ENCODE peak calls at places on chromosomes 16 and 17, in four cellular contexts. I, G, V and O are unnamed samples.

GRCh38 chr17:69869667-69870066 is 205.4 kb upstream of the KCNJ16 start:
- DNase-seq in I (no peak), V (no peak), G (no peak), O (no peak)

GRCh38 chr16:47045459-47045858 is 72.0 kb upstream of the DNAJA2 start:
- DNase-seq in G (no peak), I (no peak), V (no peak), O (no peak)

GRCh38 chr16:67647111-67647651 is 2.2 kb downstream of the CARMIL2 start:
- DNase-seq in G (no peak), V (no peak), I (no peak), O (no peak)

GRCh38 chr16:22386976-22387375 is 12.6 kb upstream of the CDR2 start:
- DNase-seq in V (no peak), I (no peak), G (peak), O (peak)

GRCh38 chr17:45408611-45409421 is 23.9 kb downstream of the ARHGAP27 start:
- DNase-seq in I (no peak), V (no peak), G (no peak), O (no peak)

GRCh38 chr17:3659541-3660111 is 8.8 kb downstream of the TAX1BP3 start:
- DNase-seq in V (no peak), I (no peak), G (peak), O (peak)

GRCh38 chr17:4553669-4554068 is 1.5 kb downstream of the MYBBP1A start:
- DNase-seq in V (no peak), I (no peak), G (no peak), O (no peak)

GRCh38 chr17:82367724-82368524 is 3.6 kb upstream of the UTS2R start:
- DNase-seq in I (no peak), G (no peak), V (no peak), O (no peak)

GRCh38 chr17:46769531-46770438 is 48.7 kb downstream of the WNT3 start:
- DNase-seq in I (no peak), G (peak), V (no peak), O (peak)

GRCh38 chr16:71709231-71709781 is 15.2 kb downstream of the PHLPP2 start:
- DNase-seq in V (no peak), I (no peak), G (peak), O (peak)

GRCh38 chr17:68379692-68380677 is 77.3 kb downstream of the WIPI1 start:
- DNase-seq in I (no peak), G (no peak), V (no peak), O (no peak)

GRCh38 chr17:32865141-32865540 is 11.8 kb downstream of the MYO1D start:
- DNase-seq in V (no peak), I (no peak), G (no peak), O (no peak)

GRCh38 chr17:12282056-12282455 is 261.4 kb downstream of the MAP2K4 start:
- DNase-seq in G (peak), I (no peak), V (no peak), O (peak)

GRCh38 chr17:17706140-17707060 is 25.1 kb downstream of the RAI1 start:
- DNase-seq in G (no peak), I (no peak), V (no peak), O (no peak)

GRCh38 chr16:4048481-4048880 is 67.8 kb downstream of the ADCY9 start:
- DNase-seq in I (no peak), V (no peak), G (no peak), O (no peak)

GRCh38 chr16:805474-805873 is 4.9 kb upstream of the GNG13 start:
- DNase-seq in G (no peak), V (no peak), I (no peak), O (no peak)

GRCh38 chr17:68794636-68795503 is 160.3 kb downstream of the ABCA8 start:
- DNase-seq in I (no peak), G (peak), V (no peak), O (peak)

GRCh38 chr17:33939959-33940358 is 315.1 kb upstream of the CCL2 start:
- DNase-seq in G (no peak), I (no peak), V (no peak), O (no peak)

GRCh38 chr16:69542974-69543373 is 22.8 kb upstream of the NFAT5 start:
- DNase-seq in G (peak), V (no peak), I (no peak), O (peak)

GRCh38 chr17:50114849-50115357 is 15.1 kb downstream of the SAMD14 start:
- DNase-seq in G (no peak), V (no peak), I (no peak), O (peak)

GRCh38 chr17:65389956-65390355 is 171.5 kb downstream of the AXIN2 start:
- DNase-seq in G (peak), I (no peak), V (no peak), O (peak)

GRCh38 chr16:80230328-80231117 is 310.3 kb upstream of the DYNLRB2 start:
- DNase-seq in I (no peak), V (no peak), G (no peak), O (peak)

GRCh38 chr17:7393613-7394451 is 493 bp downstream of the PLSCR3 start:
- DNase-seq in G (no peak), V (peak), I (peak), O (no peak)

GRCh38 chr16:28556914-28557320 is 3.2 kb downstream of the SGF29 start:
- DNase-seq in V (no peak), G (no peak), I (no peak), O (no peak)

GRCh38 chr16:68356249-68356918 is 45.6 kb downstream of the PRMT7 start:
- DNase-seq in V (peak), I (peak), G (no peak), O (no peak)

GRCh38 chr16:4646773-4647660 is 22.4 kb downstream of the MGRN1 start:
- DNase-seq in G (no peak), I (no peak), V (no peak), O (no peak)

GRCh38 chr17:64060331-64060730 is 39.9 kb upstream of the ICAM2 start:
- DNase-seq in V (no peak), I (no peak), G (no peak), O (no peak)

GRCh38 chr17:5042152-5043022 is 7.2 kb upstream of the SLC52A1 start:
- DNase-seq in V (no peak), I (no peak), G (no peak), O (no peak)

GRCh38 chr16:51881731-51882130 is 665.2 kb downstream of the TOX3 start:
- DNase-seq in I (no peak), G (peak), V (no peak), O (no peak)

GRCh38 chr17:50550661-50551432 is 3.9 kb downstream of the SPATA20 start:
- DNase-seq in V (no peak), I (no peak), G (peak), O (peak)